ENCODE peak calls at places on chromosome 13, in four cellular contexts. A is WERI-Rb-1, E is astrocyte of the spinal cord, L is breast epithelium. S is an unnamed sample.

GRCh38 chr13:49858183-49858856 is 65.8 kb upstream of the KPNA3 start:
- DNase-seq in A (no peak), E (peak; percentile 90), L (no peak), S (peak; percentile 98)

GRCh38 chr13:105202384-105202783 is 1333.1 kb downstream of the EFNB2 start:
- DNase-seq in A (peak; percentile 32), E (peak; percentile 61), L (no peak), S (peak; percentile 6)

GRCh38 chr13:110150384-110151091 is 156.4 kb downstream of the COL4A1 start:
- DNase-seq in A (no peak), E (no peak), L (no peak), S (peak; percentile 20)

GRCh38 chr13:73341748-73342147 is 282.9 kb downstream of the KLF5 start:
- DNase-seq in A (no peak), E (peak; percentile 47), L (no peak), S (peak; percentile 68)

GRCh38 chr13:112071011-112071901 is 4.3 kb downstream of the SOX1 start:
- DNase-seq in A (no peak), E (no peak), L (no peak), S (no peak)

GRCh38 chr13:30739646-30740642 is 4.6 kb downstream of the ALOX5AP start:
- DNase-seq in A (no peak), E (peak; percentile 91), L (no peak), S (peak; percentile 93)

GRCh38 chr13:94546071-94546839 is 49.7 kb downstream of the TGDS start:
- DNase-seq in A (no peak), E (no peak), L (no peak), S (no peak)

GRCh38 chr13:95385808-95386207 is 84.6 kb upstream of the ABCC4 start:
- DNase-seq in A (no peak), E (no peak), L (no peak), S (peak; percentile 46)

GRCh38 chr13:52906122-52906903 is 57.9 kb upstream of the PCDH8 start:
- DNase-seq in A (no peak), E (no peak), L (no peak), S (no peak)

GRCh38 chr13:27125357-27126282 is 46.0 kb downstream of the USP12 start:
- DNase-seq in A (no peak), E (no peak), L (no peak), S (no peak)
- TF ChIP-seq CTCF in A (no peak), E (no peak), L (no peak), S (no peak)

GRCh38 chr13:23180711-23181110 is at the start of gene SGCG:
- DNase-seq in A (no peak), E (no peak), L (no peak), S (no peak)

DNA sequence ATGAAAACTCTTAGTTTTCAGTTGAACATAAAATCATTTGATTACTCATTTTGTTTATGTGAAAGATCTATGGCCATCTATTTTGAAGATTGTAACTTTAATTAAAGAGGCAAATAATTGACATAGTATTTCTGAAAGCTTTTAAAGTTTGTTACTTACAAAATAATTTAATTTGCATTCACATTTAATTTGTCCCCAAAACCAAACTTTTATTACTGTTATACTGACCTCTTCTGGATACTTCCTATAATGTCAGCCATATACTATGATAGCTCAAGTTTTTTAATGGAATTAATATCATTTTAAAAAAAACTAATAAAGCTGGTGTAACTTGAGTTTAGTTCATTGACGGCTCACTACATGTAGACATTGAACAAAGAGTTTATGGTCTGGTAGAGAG is 4.9 kb upstream of the SGCG start:
- DNase-seq in A (no peak), E (peak; percentile 5), L (no peak), S (no peak)
- TF ChIP-seq CTCF in A (no peak), E (peak; percentile 27), L (no peak), S (peak; percentile 44)

GRCh38 chr13:44573790-44574465 is 2.2 kb downstream of the TSC22D1 start:
- DNase-seq in A (no peak), E (peak; percentile 83), L (no peak), S (peak; percentile 46)
- TF ChIP-seq CTCF in A (peak; percentile 30), E (peak; percentile 70), L (peak; percentile 11), S (peak; percentile 46)

GRCh38 chr13:46596501-46596900 is 43.5 kb downstream of the LRCH1 start:
- DNase-seq in A (no peak), E (no peak), L (no peak), S (no peak)
- TF ChIP-seq CTCF in A (no peak), E (no peak), L (no peak), S (no peak)